ENCODE peak calls at places on chromosomes 3 and 15, in four cellular contexts. One of them, this sample, is unnamed.

GRCh38 chr15:34366271-34367043 is 539 bp downstream of the LPCAT4 start:
- DNase-seq in mesendoderm: peak; percentile 97
- DNase-seq in H1: peak; percentile 78
- DNase-seq in IMR-90: peak; percentile 36
- DNase-seq in this sample: peak; percentile 92

GRCh38 chr15:59069430-59069829 is 35.5 kb upstream of the CCNB2 start:
- DNase-seq in mesendoderm: no peak
- DNase-seq in H1: no peak
- DNase-seq in IMR-90: no peak
- DNase-seq in this sample: no peak

GRCh38 chr3:18652781-18653180 is 227.6 kb upstream of the SATB1 start:
- DNase-seq in mesendoderm: peak; percentile 3
- DNase-seq in H1: no peak
- DNase-seq in IMR-90: no peak
- DNase-seq in this sample: no peak

GRCh38 chr3:150544726-150545125 is 1.6 kb downstream of the SERP1 start:
- DNase-seq in mesendoderm: no peak
- DNase-seq in H1: no peak
- DNase-seq in IMR-90: peak; percentile 47
- DNase-seq in this sample: no peak

GRCh38 chr3:118543823-118544222 is 490.8 kb downstream of the IGSF11 start:
- DNase-seq in mesendoderm: no peak
- DNase-seq in H1: no peak
- DNase-seq in IMR-90: no peak
- DNase-seq in this sample: no peak

GRCh38 chr3:45911496-45912226 is 25.3 kb downstream of the CCR9 start:
- DNase-seq in mesendoderm: no peak
- DNase-seq in H1: no peak
- DNase-seq in IMR-90: no peak
- DNase-seq in this sample: no peak

GRCh38 chr3:70097084-70097483 is 97.6 kb downstream of the SAMMSON start:
- DNase-seq in mesendoderm: no peak
- DNase-seq in H1: no peak
- DNase-seq in IMR-90: no peak
- DNase-seq in this sample: no peak

GRCh38 chr15:85709250-85709649 is 85.5 kb downstream of the KLHL25 start:
- DNase-seq in mesendoderm: no peak
- DNase-seq in H1: no peak
- DNase-seq in IMR-90: no peak
- DNase-seq in this sample: no peak

GRCh38 chr15:35921051-35921450 is 375.1 kb upstream of the DPH6 start:
- DNase-seq in mesendoderm: no peak
- DNase-seq in H1: no peak
- DNase-seq in IMR-90: no peak
- DNase-seq in this sample: no peak

GRCh38 chr15:90625037-90625436 is 92.1 kb upstream of the BLM start:
- DNase-seq in mesendoderm: no peak
- DNase-seq in H1: no peak
- DNase-seq in IMR-90: no peak
- DNase-seq in this sample: no peak

GRCh38 chr15:60115579-60116415 is 111.7 kb downstream of the FOXB1 start:
- DNase-seq in mesendoderm: peak; percentile 13
- DNase-seq in H1: no peak
- DNase-seq in IMR-90: peak; percentile 19
- DNase-seq in this sample: no peak

GRCh38 chr3:49699281-49699723 is 9.9 kb downstream of the RNF123 start:
- DNase-seq in mesendoderm: no peak
- DNase-seq in H1: no peak
- DNase-seq in IMR-90: no peak
- DNase-seq in this sample: no peak

GRCh38 chr3:157026091-157026490 is 133.9 kb downstream of the CCNL1 start:
- DNase-seq in mesendoderm: no peak
- DNase-seq in H1: no peak
- DNase-seq in IMR-90: no peak
- DNase-seq in this sample: no peak

GRCh38 chr3:44342191-44342790 is 3.7 kb downstream of the TCAIM start:
- DNase-seq in mesendoderm: no peak
- DNase-seq in H1: no peak
- DNase-seq in IMR-90: peak; percentile 87
- DNase-seq in this sample: no peak

GRCh38 chr3:34439796-34440195 is 641.4 kb downstream of the PDCD6IP start:
- DNase-seq in mesendoderm: no peak
- DNase-seq in H1: no peak
- DNase-seq in IMR-90: no peak
- DNase-seq in this sample: no peak

GRCh38 chr3:172271386-172271976 is 176.8 kb downstream of the GHSR start:
- DNase-seq in mesendoderm: no peak
- DNase-seq in H1: no peak
- DNase-seq in IMR-90: no peak
- DNase-seq in this sample: no peak

GRCh38 chr15:68310178-68310810 is 32.7 kb downstream of the FEM1B start:
- DNase-seq in mesendoderm: no peak
- DNase-seq in H1: no peak
- DNase-seq in IMR-90: no peak
- DNase-seq in this sample: peak; percentile 27

GRCh38 chr3:159852821-159853505 is 135.7 kb upstream of the IL12A start:
- DNase-seq in mesendoderm: peak; percentile 93
- DNase-seq in H1: no peak
- DNase-seq in IMR-90: peak; percentile 56
- DNase-seq in this sample: peak; percentile 62

GRCh38 chr3:147493666-147494065 is 84.5 kb downstream of the ZIC1 start:
- DNase-seq in mesendoderm: no peak
- DNase-seq in H1: no peak
- DNase-seq in IMR-90: no peak
- DNase-seq in this sample: no peak

GRCh38 chr3:143084856-143085731 is 34.5 kb upstream of the CHST2 start:
- DNase-seq in mesendoderm: no peak
- DNase-seq in H1: no peak
- DNase-seq in IMR-90: peak; percentile 47
- DNase-seq in this sample: no peak

GRCh38 chr15:84586641-84587160 is 14.1 kb upstream of the ZSCAN2 start:
- DNase-seq in mesendoderm: no peak
- DNase-seq in H1: no peak
- DNase-seq in IMR-90: peak; percentile 36
- DNase-seq in this sample: no peak

GRCh38 chr3:128463354-128463753 is 3.3 kb downstream of the DNAJB8 start:
- DNase-seq in mesendoderm: no peak
- DNase-seq in H1: no peak
- DNase-seq in IMR-90: no peak
- DNase-seq in this sample: no peak

GRCh38 chr15:60328852-60329443 is 68.8 kb downstream of the ANXA2 start:
- DNase-seq in mesendoderm: no peak
- DNase-seq in H1: no peak
- DNase-seq in IMR-90: peak; percentile 37
- DNase-seq in this sample: no peak

GRCh38 chr3:134354612-134355275 is 19.5 kb downstream of the AMOTL2 start:
- DNase-seq in mesendoderm: no peak
- DNase-seq in H1: no peak
- DNase-seq in IMR-90: no peak
- DNase-seq in this sample: no peak

GRCh38 chr15:94294556-94294955 is 63.2 kb downstream of the MCTP2 start:
- DNase-seq in mesendoderm: no peak
- DNase-seq in H1: no peak
- DNase-seq in IMR-90: peak; percentile 39
- DNase-seq in this sample: no peak

GRCh38 chr15:69718916-69719315 is 266.3 kb downstream of the RPLP1 start:
- DNase-seq in mesendoderm: no peak
- DNase-seq in H1: no peak
- DNase-seq in IMR-90: no peak
- DNase-seq in this sample: no peak

DNA sequence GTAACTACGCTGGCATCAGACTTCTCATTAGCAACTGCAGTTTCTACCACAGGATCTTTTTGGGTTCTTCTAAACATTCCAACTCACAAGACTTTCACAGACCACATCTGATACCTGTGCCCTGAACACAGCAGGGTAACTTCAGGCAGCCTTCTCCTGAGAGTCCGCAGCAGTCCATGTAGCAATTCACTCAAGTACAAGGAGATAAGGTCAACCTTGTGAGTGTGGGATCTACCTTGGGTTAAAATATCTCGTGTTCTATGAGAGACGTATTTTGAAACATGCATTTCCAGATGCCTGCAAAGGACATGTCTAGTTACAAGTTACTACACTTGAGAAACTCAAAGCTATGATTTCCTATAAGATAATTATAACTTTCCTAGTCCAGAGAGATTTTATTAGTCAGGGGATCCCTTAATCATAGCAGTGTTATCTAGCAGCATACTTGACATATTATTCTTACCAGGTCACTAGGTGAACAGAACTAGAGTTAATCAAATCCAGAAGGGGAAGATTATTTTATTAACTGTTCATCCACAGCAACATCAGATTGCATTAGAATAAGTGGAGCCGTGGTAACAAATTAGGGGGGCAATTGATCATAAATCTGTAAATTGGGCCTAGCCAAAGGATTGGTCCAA is 66.4 kb downstream of the ASTE1 start:
- DNase-seq in mesendoderm: peak; percentile 32
- DNase-seq in H1: no peak
- DNase-seq in IMR-90: peak; percentile 56
- DNase-seq in this sample: no peak
- H4K5ac ChIP-seq in mesendoderm: no peak overlapping the region
- H4K5ac ChIP-seq in H1: no peak overlapping the region
- H4K5ac ChIP-seq in IMR-90: peak overlapping the region; percentile 59
- H4K5ac ChIP-seq in this sample: no peak overlapping the region

GRCh38 chr15:44580105-44580504 is 43.2 kb downstream of the EIF3J start:
- DNase-seq in mesendoderm: no peak
- DNase-seq in H1: no peak
- DNase-seq in IMR-90: no peak
- DNase-seq in this sample: no peak

GRCh38 chr15:44588541-44588940 is 51.6 kb downstream of the EIF3J start:
- DNase-seq in mesendoderm: no peak
- DNase-seq in H1: no peak
- DNase-seq in IMR-90: no peak
- DNase-seq in this sample: no peak

GRCh38 chr15:44591326-44591725 is 54.4 kb downstream of the EIF3J start:
- DNase-seq in mesendoderm: no peak
- DNase-seq in H1: no peak
- DNase-seq in IMR-90: no peak
- DNase-seq in this sample: no peak

GRCh38 chr15:44584162-44584749 is 47.3 kb downstream of the EIF3J start:
- DNase-seq in mesendoderm: peak; percentile 60
- DNase-seq in H1: peak; percentile 21
- DNase-seq in IMR-90: no peak
- DNase-seq in this sample: peak; percentile 72

GRCh38 chr15:44585633-44586032 is 48.7 kb downstream of the EIF3J start:
- DNase-seq in mesendoderm: no peak
- DNase-seq in H1: no peak
- DNase-seq in IMR-90: no peak
- DNase-seq in this sample: no peak
- H4K5ac ChIP-seq in mesendoderm: no peak overlapping the region
- H4K5ac ChIP-seq in H1: no peak overlapping the region
- H4K5ac ChIP-seq in IMR-90: no peak overlapping the region
- H4K5ac ChIP-seq in this sample: no peak overlapping the region

DNA sequence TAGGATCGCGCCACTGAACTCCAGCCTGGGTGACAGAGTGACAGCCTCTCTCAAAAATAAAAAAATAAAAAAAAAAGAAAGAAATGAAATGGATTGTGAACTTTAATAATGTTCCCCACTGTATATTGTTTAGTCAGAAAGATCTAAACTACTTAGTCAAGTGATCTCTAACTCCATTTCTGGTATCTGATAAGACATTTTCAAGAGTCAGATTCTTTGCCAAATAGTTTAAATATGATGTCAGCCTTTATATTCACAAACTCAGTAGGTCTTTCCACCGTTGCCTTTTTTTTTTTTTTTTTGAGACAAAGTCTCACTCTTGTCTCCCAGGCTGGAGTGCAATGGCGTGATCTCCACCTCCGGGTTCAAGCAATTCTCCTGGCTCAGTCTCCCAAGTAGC is 29.0 kb upstream of the OSBPL11 start:
- DNase-seq in mesendoderm: peak; percentile 58
- DNase-seq in H1: no peak
- DNase-seq in IMR-90: peak; percentile 49
- DNase-seq in this sample: no peak
- H4K5ac ChIP-seq in mesendoderm: no peak overlapping the region
- H4K5ac ChIP-seq in H1: no peak overlapping the region
- H4K5ac ChIP-seq in IMR-90: no peak overlapping the region
- H4K5ac ChIP-seq in this sample: no peak overlapping the region

GRCh38 chr15:99616129-99616528 is 50.3 kb downstream of the MEF2A start:
- DNase-seq in mesendoderm: no peak
- DNase-seq in H1: no peak
- DNase-seq in IMR-90: no peak
- DNase-seq in this sample: no peak

GRCh38 chr15:99615460-99615859 is 49.7 kb downstream of the MEF2A start:
- DNase-seq in mesendoderm: no peak
- DNase-seq in H1: no peak
- DNase-seq in IMR-90: no peak
- DNase-seq in this sample: no peak

GRCh38 chr15:99613887-99614642 is 48.3 kb downstream of the MEF2A start:
- DNase-seq in mesendoderm: no peak
- DNase-seq in H1: no peak
- DNase-seq in IMR-90: peak; percentile 62
- DNase-seq in this sample: no peak

GRCh38 chr15:99613481-99613880 is 47.7 kb downstream of the MEF2A start:
- DNase-seq in mesendoderm: peak; percentile 80
- DNase-seq in H1: no peak
- DNase-seq in IMR-90: no peak
- DNase-seq in this sample: no peak

DNA sequence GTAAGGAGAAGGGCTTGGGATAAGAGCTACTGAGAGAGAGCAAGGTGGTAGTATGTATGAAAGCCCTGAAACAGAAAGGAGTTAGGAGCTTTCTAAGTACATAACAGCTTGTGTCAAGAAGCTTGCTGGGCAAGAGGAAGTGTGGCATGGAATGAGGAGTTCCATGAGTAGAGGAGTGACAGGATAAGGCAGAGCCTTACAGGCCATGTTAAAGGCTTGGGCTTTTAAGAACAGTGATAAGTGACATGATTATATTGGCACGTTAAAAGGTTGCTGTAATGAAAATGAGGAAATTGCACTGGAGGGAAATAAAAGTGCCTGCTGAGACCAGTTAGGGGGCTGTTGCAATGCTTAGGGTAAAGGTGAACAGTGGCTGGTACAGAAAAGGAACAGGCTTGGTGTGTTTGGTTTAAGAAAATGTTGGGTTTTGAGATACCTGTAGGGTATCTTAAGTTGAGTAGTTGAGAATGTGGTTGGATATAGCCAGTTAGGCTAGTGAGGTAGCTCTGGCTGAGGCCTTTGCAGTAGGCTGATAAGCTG is 49.0 kb downstream of the MEF2A start:
- DNase-seq in mesendoderm: peak; percentile 61
- DNase-seq in H1: no peak
- DNase-seq in IMR-90: no peak
- DNase-seq in this sample: no peak
- H4K5ac ChIP-seq in mesendoderm: no peak overlapping the region
- H4K5ac ChIP-seq in H1: no peak overlapping the region
- H4K5ac ChIP-seq in IMR-90: no peak overlapping the region
- H4K5ac ChIP-seq in this sample: no peak overlapping the region

This sample was measured in H9.